ENCODE peak calls at places on chromosomes 2 and 18, in seven cellular contexts. A is coronary artery, M is Panc1, S is astrocyte of the spinal cord, V is IMR-90, W is MM.1S, D is cardiac fibroblast. E is an unnamed sample.

GRCh38 chr2:19532797-19533196 is 174.4 kb upstream of the OSR1 start:
- DNase-seq in S (no peak), A (no peak), V (peak), D (peak), W (no peak), M (no peak), E (peak)

GRCh38 chr2:111049792-111050640 is 70.7 kb upstream of the BCL2L11 start:
- DNase-seq in A (no peak), M (no peak), S (no peak), D (peak), W (peak), V (no peak), E (peak)

GRCh38 chr2:121408641-121409040 is 122.0 kb upstream of the RNU4ATAC start:
- DNase-seq in D (peak), A (no peak), W (no peak), V (peak), S (peak), M (no peak), E (no peak)

GRCh38 chr2:23390152-23390551 is 5.2 kb downstream of the KLHL29 start:
- DNase-seq in V (no peak), M (no peak), W (no peak), S (no peak), A (no peak), D (peak), E (no peak)

GRCh38 chr2:32064021-32064678 is 794 bp downstream of the SPAST start:
- DNase-seq in D (peak), S (peak), M (no peak), W (peak), A (no peak), V (no peak), E (no peak)

GRCh38 chr18:986071-986470 is 81.4 kb downstream of the ADCYAP1 start:
- DNase-seq in S (no peak), M (no peak), V (no peak), A (no peak), W (no peak), D (no peak), E (no peak)

GRCh38 chr2:173741715-173742114 is 223.5 kb downstream of the SP3 start:
- DNase-seq in A (no peak), V (no peak), W (no peak), S (no peak), M (no peak), D (no peak), E (no peak)

GRCh38 chr2:217340176-217340575 is 480.3 kb upstream of the TNP1 start:
- DNase-seq in A (no peak), M (no peak), W (no peak), V (no peak), D (no peak), S (no peak), E (no peak)

GRCh38 chr2:151162185-151162584 is 99.5 kb downstream of the RBM43 start:
- DNase-seq in A (no peak), V (peak), W (no peak), S (peak), D (peak), M (no peak), E (peak)

GRCh38 chr18:79524181-79525078 is 128.7 kb downstream of the NFATC1 start:
- DNase-seq in D (no peak), S (no peak), V (no peak), W (no peak), M (no peak), A (peak), E (no peak)

GRCh38 chr2:231988179-231988866 is 26.8 kb downstream of the DIS3L2 start:
- DNase-seq in V (no peak), A (no peak), D (peak), S (no peak), M (no peak), W (no peak), E (no peak)

GRCh38 chr2:43958397-43959275 is 37.2 kb downstream of the LRPPRC start:
- DNase-seq in W (no peak), A (no peak), M (no peak), V (no peak), S (no peak), D (no peak), E (no peak)

GRCh38 chr2:120431386-120432292 is 85.7 kb downstream of the INHBB start:
- DNase-seq in A (peak), S (no peak), M (no peak), W (no peak), V (no peak), D (no peak), E (no peak)

GRCh38 chr2:240478346-240479110 is 43.1 kb downstream of the GPC1 start:
- DNase-seq in D (no peak), S (no peak), M (no peak), A (peak), V (no peak), W (no peak), E (no peak)

GRCh38 chr2:162965151-162965550 is 126.6 kb upstream of the KCNH7 start:
- DNase-seq in S (no peak), M (no peak), V (no peak), A (no peak), D (no peak), W (no peak), E (no peak)

GRCh38 chr2:81981616-81982015 is 1677.1 kb upstream of the LRRTM1 start:
- DNase-seq in S (no peak), A (no peak), V (no peak), M (no peak), D (no peak), W (no peak), E (no peak)

GRCh38 chr18:10123006-10123950 is 209.5 kb downstream of the VAPA start:
- DNase-seq in D (no peak), A (no peak), V (no peak), S (no peak), M (no peak), W (no peak), E (no peak)

GRCh38 chr2:240149943-240150784 is 9.7 kb upstream of the OTOS start:
- DNase-seq in V (peak), D (peak), W (no peak), M (no peak), A (no peak), S (peak), E (peak)

GRCh38 chr2:218962859-218963492 is 3.5 kb downstream of the CDK5R2 start:
- DNase-seq in A (no peak), W (peak), S (peak), V (peak), M (no peak), D (peak), E (peak)

GRCh38 chr2:8234253-8234652 is 447.6 kb upstream of the ID2 start:
- DNase-seq in M (no peak), V (no peak), S (no peak), A (no peak), D (no peak), W (no peak), E (no peak)

GRCh38 chr2:157476915-157477709 is 33.2 kb upstream of the CYTIP start:
- DNase-seq in V (peak), S (peak), W (no peak), A (no peak), D (peak), M (no peak), E (peak)

GRCh38 chr2:16613475-16613874 is 52.2 kb downstream of the CYRIA start:
- DNase-seq in W (peak), S (peak), M (no peak), V (no peak), D (peak), A (no peak), E (peak)

GRCh38 chr2:100813527-100813926 is 6.4 kb upstream of the NPAS2 start:
- DNase-seq in M (no peak), V (peak), W (peak), A (no peak), S (peak), D (peak), E (peak)

GRCh38 chr18:55220523-55220922 is 261.3 kb upstream of the CCDC68 start:
- DNase-seq in S (peak), D (no peak), W (peak), M (no peak), A (no peak), V (no peak), E (no peak)

GRCh38 chr18:57801379-57802165 is 1.5 kb downstream of the ATP8B1 start:
- DNase-seq in D (peak), W (no peak), M (no peak), S (no peak), V (no peak), A (peak), E (no peak)

GRCh38 chr18:58223717-58224424 is 179.8 kb downstream of the NEDD4L start:
- DNase-seq in D (peak), W (no peak), A (no peak), S (peak), V (peak), M (peak), E (peak)

DNA sequence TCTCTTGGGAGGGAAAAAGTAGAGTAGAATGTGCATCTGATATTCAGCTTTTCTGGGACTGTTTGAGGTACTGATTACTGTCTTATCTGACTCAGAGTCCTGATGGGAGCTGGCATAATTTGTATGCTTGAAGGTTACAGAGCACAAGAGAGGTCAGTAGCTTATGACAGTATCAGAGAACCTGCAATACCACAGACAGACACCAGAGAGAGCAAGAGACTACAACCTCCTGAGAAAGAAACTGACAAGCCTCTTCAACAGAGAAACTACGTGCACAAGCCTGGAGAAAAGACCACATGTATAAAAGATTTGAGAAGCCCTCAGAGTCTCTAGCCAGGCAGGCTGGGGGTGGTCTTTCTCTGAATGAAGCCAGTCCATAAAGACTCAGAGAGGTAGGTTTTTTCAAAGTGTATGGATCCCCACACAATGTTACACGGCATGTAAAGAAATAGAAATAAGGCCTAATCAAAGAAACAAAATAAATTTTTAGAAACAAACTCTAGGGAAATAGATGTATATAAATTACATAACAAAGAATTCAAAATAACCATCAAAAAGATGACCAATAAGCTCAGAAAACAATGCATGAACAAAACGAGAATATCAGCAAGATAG is 568.3 kb downstream of the LRRTM4 start:
- DNase-seq in V (peak), M (peak), S (peak), D (peak), W (peak), A (no peak), E (peak)
- TF ChIP-seq CTCF in V (peak), M (peak), S (peak), D (peak), W (peak), A (no peak), E (peak)

GRCh38 chr2:24652265-24653232 is 140.6 kb downstream of the PTRHD1 start:
- DNase-seq in M (no peak), S (no peak), V (peak), D (peak), A (no peak), W (no peak), E (no peak)
- H3K4me3 ChIP-seq in M (no peak), S (no peak), V (no peak), D (no peak), A (no peak), W (no peak), E (no peak)

GRCh38 chr2:12606472-12607000 is 110.2 kb upstream of the TRIB2 start:
- DNase-seq in V (peak), M (no peak), S (peak), A (no peak), D (peak), W (no peak), E (peak)
- TF ChIP-seq CTCF in V (peak), M (peak), S (peak), A (no peak), D (peak), W (no peak), E (peak)

DNA sequence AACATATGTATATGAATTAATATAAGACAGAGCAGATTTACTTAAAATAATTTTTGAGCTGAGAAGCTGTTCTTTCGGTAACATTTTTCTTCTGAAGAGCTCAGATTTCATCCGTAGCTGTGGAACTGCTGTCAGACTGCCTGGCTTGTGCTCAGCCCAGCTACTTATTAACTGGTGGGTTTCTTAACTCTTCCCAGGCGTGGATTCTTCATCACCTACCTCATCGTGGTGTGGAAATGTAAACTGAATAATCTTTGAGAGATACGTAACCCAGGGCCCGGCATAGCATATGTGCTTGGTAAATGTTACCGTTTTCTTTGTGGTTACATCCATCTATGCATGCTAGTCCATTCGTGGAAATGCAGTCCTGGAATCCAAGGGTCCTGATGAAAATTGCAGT is 145.0 kb downstream of the MCFD2 start:
- DNase-seq in M (no peak), S (peak), D (peak), A (no peak), W (no peak), V (peak), E (peak)
- H3K4me3 ChIP-seq in M (no peak), S (no peak), D (no peak), A (no peak), W (no peak), V (no peak), E (no peak)